ENCODE peak calls at places on chromosomes 6 and 20, in nine cellular contexts. M is sigmoid colon, E is osteoblast, W is tibial artery, Q is GM23338, V is GM12864, F is fibroblast of the aortic adventitia, X is fibroblast of mammary gland, A is heart right ventricle. N is an unnamed sample.

GRCh38 chr6:152348116-152348515 is 289.0 kb downstream of the SYNE1 start:
- DNase-seq in M (no peak), E (no peak), W (no peak), Q (no peak), V (no peak), F (no peak), X (no peak), A (no peak), N (peak; percentile 6)

GRCh38 chr6:132964101-132964867 is 149.9 kb downstream of the RPS12 start:
- DNase-seq in M (no peak), E (no peak), W (no peak), Q (no peak), V (no peak), F (peak; percentile 18), X (peak; percentile 69), A (no peak), N (peak; percentile 65)

GRCh38 chr6:63504777-63505384 is 67.4 kb upstream of the LOC128125822 start:
- DNase-seq in M (no peak), E (no peak), W (no peak), Q (no peak), V (peak; percentile 89), F (no peak), X (no peak), A (no peak), N (no peak)

GRCh38 chr6:91267246-91267645 is 680.4 kb upstream of the MAP3K7 start:
- DNase-seq in M (no peak), E (no peak), W (no peak), Q (no peak), V (no peak), F (no peak), X (no peak), A (no peak), N (no peak)

GRCh38 chr6:152634773-152635172 is 2.4 kb downstream of the SYNE1 start:
- DNase-seq in M (no peak), E (no peak), W (no peak), Q (no peak), V (peak; percentile 15), F (no peak), X (no peak), A (no peak), N (no peak)

GRCh38 chr6:13428528-13429405 is 58.6 kb downstream of the GFOD1 start:
- DNase-seq in M (no peak), E (no peak), W (no peak), Q (peak; percentile 37), V (no peak), F (no peak), X (no peak), A (no peak), N (no peak)

GRCh38 chr20:39986231-39986904 is 702.7 kb downstream of the MAFB start:
- DNase-seq in M (peak; percentile 92), E (no peak), W (peak; percentile 90), Q (peak; percentile 36), V (no peak), F (peak; percentile 45), X (peak; percentile 58), A (peak; percentile 55), N (peak; percentile 27)

GRCh38 chr20:31578448-31579138 is 26.5 kb upstream of the ID1 start:
- DNase-seq in M (no peak), E (no peak), W (no peak), Q (peak; percentile 68), V (no peak), F (no peak), X (no peak), A (no peak), N (no peak)

GRCh38 chr20:3766381-3766780 is 1.2 kb downstream of the ADISSP start:
- DNase-seq in M (peak; percentile 65), E (no peak), W (no peak), Q (no peak), V (no peak), F (no peak), X (no peak), A (no peak), N (no peak)

GRCh38 chr20:3766832-3767433 is 620 bp downstream of the ADISSP start:
- DNase-seq in M (peak; percentile 68), E (peak; percentile 87), W (no peak), Q (peak; percentile 43), V (no peak), F (no peak), X (no peak), A (no peak), N (peak; percentile 30)

GRCh38 chr20:3768342-3769130 is 983 bp upstream of the ADISSP start:
- DNase-seq in M (peak; percentile 91), E (peak; percentile 94), W (peak; percentile 70), Q (peak; percentile 89), V (no peak), F (peak; percentile 69), X (peak; percentile 81), A (peak; percentile 72), N (peak; percentile 88)

GRCh38 chr20:3765171-3765887 is 2.2 kb downstream of the ADISSP start:
- DNase-seq in M (no peak), E (peak; percentile 36), W (no peak), Q (no peak), V (no peak), F (no peak), X (no peak), A (peak; percentile 61), N (no peak)

DNA sequence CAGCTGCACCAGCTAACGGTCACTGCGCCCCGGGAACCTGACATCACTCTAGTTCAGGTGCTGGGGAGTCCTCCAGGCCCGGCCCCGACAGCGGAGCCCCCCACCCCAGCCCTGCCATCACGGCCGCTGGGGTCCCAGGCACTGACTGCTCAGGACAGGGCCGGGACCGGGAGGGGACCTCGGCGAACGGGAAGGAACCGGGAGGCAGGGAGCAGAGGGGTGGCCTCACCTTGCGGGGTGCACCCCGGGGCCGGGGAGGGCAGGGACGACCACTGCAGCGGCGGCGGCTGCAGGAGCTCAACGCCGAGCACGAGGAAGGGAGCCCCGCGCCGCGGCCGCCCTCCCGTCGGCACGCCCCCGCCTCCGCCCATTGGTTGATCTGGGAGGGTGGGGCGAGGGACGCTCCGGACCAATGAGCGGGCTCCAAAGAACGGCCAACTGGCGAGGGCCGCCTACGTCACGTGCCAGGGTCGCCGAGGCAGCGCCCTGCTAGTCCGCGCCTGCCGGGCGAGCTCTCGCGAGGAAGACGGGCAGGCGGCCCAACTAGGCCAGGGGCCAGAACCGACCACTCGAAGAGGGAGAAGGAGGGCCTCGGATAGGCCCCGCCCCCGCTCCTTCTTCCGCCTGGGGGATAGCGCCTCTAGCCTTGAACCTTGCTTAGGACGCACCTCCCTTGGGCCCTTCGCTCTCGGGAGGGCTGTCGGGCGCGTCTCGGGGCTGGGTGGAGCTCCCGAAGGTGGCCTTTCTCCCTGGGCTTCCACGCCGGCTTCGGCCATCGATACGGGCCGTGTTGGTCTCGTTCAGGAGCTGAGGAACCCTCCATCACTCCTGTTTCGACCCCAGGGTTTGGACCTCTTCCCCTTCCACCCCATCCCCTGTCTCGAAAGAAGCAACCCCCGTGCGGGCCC is at the start of gene ADISSP:
- DNase-seq in M (peak; percentile 100), E (peak; percentile 100), W (peak; percentile 98), Q (peak; percentile 99), V (peak; percentile 94), F (peak; percentile 97), X (peak; percentile 96), A (peak; percentile 99), N (peak; percentile 99)
- TF ChIP-seq CTCF in M (no peak), E (no peak), W (peak; percentile 9), Q (peak; percentile 29), V (peak; percentile 17), F (no peak), X (no peak), A (peak; percentile 34), N (no peak)

GRCh38 chr20:46331612-46332361 is 23.5 kb upstream of the CDH22 start:
- DNase-seq in M (no peak), E (peak; percentile 48), W (no peak), Q (no peak), V (no peak), F (no peak), X (no peak), A (no peak), N (no peak)

GRCh38 chr20:46330072-46330763 is 21.9 kb upstream of the CDH22 start:
- DNase-seq in M (no peak), E (peak; percentile 44), W (no peak), Q (no peak), V (no peak), F (no peak), X (no peak), A (no peak), N (no peak)

GRCh38 chr20:46332373-46333135 is 24.3 kb upstream of the CDH22 start:
- DNase-seq in M (no peak), E (peak; percentile 63), W (no peak), Q (no peak), V (no peak), F (no peak), X (no peak), A (no peak), N (no peak)

GRCh38 chr20:46333136-46333991 is 25.1 kb upstream of the CDH22 start:
- DNase-seq in M (no peak), E (peak; percentile 60), W (no peak), Q (no peak), V (no peak), F (no peak), X (no peak), A (peak; percentile 31), N (no peak)

GRCh38 chr20:46330831-46331371 is 22.6 kb upstream of the CDH22 start:
- DNase-seq in M (no peak), E (peak; percentile 69), W (no peak), Q (no peak), V (no peak), F (no peak), X (no peak), A (no peak), N (no peak)
- H3K4me3 ChIP-seq in M (no peak overlapping the region), E (no peak overlapping the region), W (no peak overlapping the region), Q (no peak overlapping the region), V (no peak overlapping the region), F (no peak overlapping the region), X (no peak overlapping the region), A (no peak overlapping the region), N (no peak overlapping the region)

DNA sequence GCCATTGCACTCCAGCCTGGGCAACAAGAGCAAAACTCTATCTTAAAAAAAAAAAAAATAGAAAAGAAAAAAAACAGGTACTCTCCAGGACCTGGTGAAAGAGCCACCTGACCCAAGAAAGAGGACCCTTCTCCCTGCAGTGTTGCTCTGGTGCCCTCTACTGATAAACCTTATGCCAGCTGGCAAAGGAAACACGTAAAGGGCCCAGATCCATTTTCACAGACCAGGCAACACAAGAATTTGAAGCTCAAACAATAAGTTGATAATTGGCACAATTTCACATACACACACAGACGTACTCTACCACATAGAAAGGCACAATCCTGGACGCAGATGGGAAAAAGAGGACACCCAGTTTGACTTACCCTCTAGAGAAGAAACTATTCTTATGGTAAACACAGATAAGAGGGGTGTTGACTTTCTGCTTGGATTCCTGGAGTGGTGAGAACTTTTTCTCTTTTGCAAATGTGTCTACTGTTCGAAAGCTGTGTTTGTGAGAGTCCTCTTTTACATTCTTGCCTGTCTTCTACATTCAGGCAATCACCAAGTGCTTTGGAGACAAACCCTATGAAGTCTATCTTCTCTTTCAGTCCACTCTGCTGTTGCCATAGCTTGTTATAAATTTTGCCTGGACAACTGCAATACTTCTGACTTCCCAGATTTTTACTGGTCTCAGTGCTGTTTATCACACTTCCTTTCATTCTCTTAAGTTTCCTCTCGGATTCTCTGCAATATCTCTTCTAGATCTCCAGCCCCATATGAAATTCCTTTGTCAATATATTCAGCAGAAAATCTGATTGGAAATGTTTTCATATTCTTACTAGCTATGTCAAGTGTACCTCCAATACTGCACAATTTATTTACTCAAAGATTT is 6.4 kb upstream of the SNRPB start:
- DNase-seq in M (no peak), E (no peak), W (no peak), Q (peak; percentile 57), V (no peak), F (no peak), X (no peak), A (no peak), N (no peak)
- TF ChIP-seq CTCF in M (no peak), E (no peak), W (no peak), Q (peak; percentile 57), V (peak; percentile 22), F (no peak), X (peak; percentile 22), A (no peak), N (no peak)

DNA sequence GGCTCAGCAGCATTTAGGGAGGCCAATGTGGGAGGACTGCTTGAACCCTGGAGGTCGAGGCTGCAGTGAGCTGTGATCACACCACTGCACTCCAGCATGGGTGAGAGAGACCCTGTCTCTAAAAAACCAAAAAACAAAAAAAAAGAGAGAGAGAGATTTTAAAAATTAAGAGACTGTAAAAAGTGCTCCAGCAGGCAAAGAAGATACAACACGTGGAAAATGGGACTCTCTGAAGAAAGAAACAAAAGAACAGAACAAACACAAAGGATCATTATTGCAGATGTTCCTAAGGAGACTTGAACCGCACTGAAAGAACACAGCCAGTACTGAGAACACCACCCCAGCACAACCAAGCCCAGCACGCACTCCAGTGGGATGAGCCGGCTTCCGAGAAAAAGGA is 74.2 kb downstream of the TAF4 start:
- DNase-seq in M (no peak), E (no peak), W (no peak), Q (no peak), V (no peak), F (peak; percentile 2), X (peak; percentile 4), A (no peak), N (peak; percentile 4)
- H3K4me3 ChIP-seq in M (no peak overlapping the region), E (no peak overlapping the region), W (no peak overlapping the region), Q (no peak overlapping the region), V (no peak overlapping the region), F (no peak overlapping the region), X (no peak overlapping the region), A (no peak overlapping the region), N (no peak overlapping the region)